ENCODE peak calls at places on chromosomes 4 and X, in six cellular contexts. E, L, W, N, R and O are unnamed samples.

GRCh38 chrX:150018931-150019331 is 80.6 kb upstream of the EOLA2 start:
- DNase-seq in E (no peak), L (peak), W (no peak), N (no peak), R (no peak), O (no peak)

GRCh38 chr4:4969298-4969697 is 50.0 kb downstream of the CYTL1 start:
- DNase-seq in E (no peak), L (no peak), W (no peak), N (peak), R (no peak), O (no peak)

GRCh38 chr4:146243141-146243882 is 29.0 kb downstream of the REELD1 start:
- DNase-seq in E (no peak), L (no peak), W (no peak), N (peak), R (peak), O (peak)

GRCh38 chr4:4651811-4652609 is 110.2 kb upstream of the STX18 start:
- DNase-seq in E (no peak), L (no peak), W (no peak), N (no peak), R (no peak), O (no peak)

GRCh38 chrX:9569875-9570274 is 105.0 kb downstream of the TBL1X start:
- DNase-seq in E (no peak), L (no peak), W (no peak), N (no peak), R (no peak), O (no peak)

GRCh38 chr4:102501176-102501634 is at the start of gene NFKB1:
- DNase-seq in E (peak), L (peak), W (peak), N (peak), R (peak), O (peak)

GRCh38 chr4:74230902-74231499 is 73.1 kb downstream of the MTHFD2L start:
- DNase-seq in E (peak), L (no peak), W (peak), N (peak), R (no peak), O (no peak)

GRCh38 chr4:157185363-157185762 is 35.2 kb upstream of the GRIA2 start:
- DNase-seq in E (no peak), L (no peak), W (no peak), N (no peak), R (no peak), O (no peak)

GRCh38 chrX:150736478-150736877 is 43.3 kb downstream of the MTMR1 start:
- DNase-seq in E (no peak), L (no peak), W (no peak), N (no peak), R (no peak), O (no peak)

GRCh38 chrX:68060506-68061205 is 372.6 kb downstream of the OPHN1 start:
- DNase-seq in E (no peak), L (no peak), W (no peak), N (no peak), R (no peak), O (no peak)

GRCh38 chrX:48498374-48498809 is 10.4 kb upstream of the PORCN start:
- DNase-seq in E (no peak), L (no peak), W (peak), N (no peak), R (no peak), O (no peak)

GRCh38 chr4:130600706-130601105 is 1504.8 kb downstream of the C4orf33 start:
- DNase-seq in E (no peak), L (no peak), W (no peak), N (no peak), R (no peak), O (no peak)

GRCh38 chrX:40700640-40701342 is 34.6 kb downstream of the MED14 start:
- DNase-seq in E (no peak), L (no peak), W (no peak), N (no peak), R (no peak), O (no peak)

GRCh38 chrX:24672701-24673190 is 21.0 kb upstream of the POLA1 start:
- DNase-seq in E (no peak), L (peak), W (no peak), N (no peak), R (peak), O (no peak)

GRCh38 chr4:80261989-80262600 is 4.4 kb upstream of the FGF5 start:
- DNase-seq in E (no peak), L (no peak), W (no peak), N (no peak), R (no peak), O (no peak)

GRCh38 chr4:80265571-80266266 is 745 bp upstream of the FGF5 start:
- DNase-seq in E (no peak), L (no peak), W (peak), N (no peak), R (peak), O (no peak)

GRCh38 chr4:80264352-80264647 is 2.2 kb upstream of the FGF5 start:
- DNase-seq in E (no peak), L (no peak), W (no peak), N (no peak), R (no peak), O (no peak)

GRCh38 chr4:80264825-80265224 is 1.6 kb upstream of the FGF5 start:
- DNase-seq in E (no peak), L (no peak), W (no peak), N (no peak), R (no peak), O (no peak)

GRCh38 chr4:80263541-80264351 is 2.7 kb upstream of the FGF5 start:
- DNase-seq in E (no peak), L (no peak), W (no peak), N (no peak), R (no peak), O (no peak)
- H3K4me3 ChIP-seq in E (no peak), L (no peak), W (no peak), N (no peak), R (no peak), O (no peak)

DNA sequence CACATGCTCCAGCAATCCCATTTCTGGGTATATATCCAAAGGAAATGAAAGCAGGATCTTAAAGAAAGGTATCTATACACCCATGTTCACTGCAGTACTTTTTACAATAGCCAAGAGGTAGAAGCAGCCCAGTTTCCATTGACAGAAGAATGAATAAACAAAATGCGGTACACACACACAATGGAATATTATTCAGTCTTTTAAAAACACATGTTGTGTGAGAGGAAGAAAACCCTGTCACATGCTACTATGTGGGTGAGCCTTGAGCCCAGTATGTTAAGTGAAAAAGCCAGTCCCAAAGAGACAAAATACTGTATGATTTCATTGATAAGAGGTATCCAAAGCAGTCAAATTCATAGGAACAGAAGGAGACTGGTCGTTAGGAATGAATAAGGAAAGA is 6.3 kb downstream of the ANXA3 start:
- DNase-seq in E (no peak), L (no peak), W (no peak), N (no peak), R (no peak), O (no peak)
- H3K4me3 ChIP-seq in E (no peak), L (no peak), W (no peak), N (no peak), R (no peak), O (no peak)

GRCh38 chr4:10118355-10119004 is 1.9 kb upstream of the WDR1 start:
- DNase-seq in E (no peak), L (no peak), W (no peak), N (no peak), R (no peak), O (no peak)
- H3K4me3 ChIP-seq in E (no peak), L (no peak), W (no peak), N (no peak), R (no peak), O (peak)

GRCh38 chr4:40918330-40918729 is 168.6 kb downstream of the NSUN7 start:
- DNase-seq in E (peak), L (no peak), W (no peak), N (peak), R (no peak), O (no peak)

GRCh38 chr4:40915318-40916217 is 165.8 kb downstream of the NSUN7 start:
- DNase-seq in E (no peak), L (no peak), W (no peak), N (no peak), R (no peak), O (no peak)

GRCh38 chr4:40912455-40913055 is 162.8 kb downstream of the NSUN7 start:
- DNase-seq in E (no peak), L (no peak), W (no peak), N (no peak), R (peak), O (no peak)

GRCh38 chr4:40916880-40917279 is 167.1 kb downstream of the NSUN7 start:
- DNase-seq in E (peak), L (peak), W (no peak), N (no peak), R (peak), O (no peak)

GRCh38 chr4:40916218-40916555 is 166.4 kb downstream of the NSUN7 start:
- DNase-seq in E (no peak), L (no peak), W (no peak), N (peak), R (no peak), O (no peak)
- H3K4me3 ChIP-seq in E (no peak), L (no peak), W (no peak), N (no peak), R (no peak), O (no peak)

DNA sequence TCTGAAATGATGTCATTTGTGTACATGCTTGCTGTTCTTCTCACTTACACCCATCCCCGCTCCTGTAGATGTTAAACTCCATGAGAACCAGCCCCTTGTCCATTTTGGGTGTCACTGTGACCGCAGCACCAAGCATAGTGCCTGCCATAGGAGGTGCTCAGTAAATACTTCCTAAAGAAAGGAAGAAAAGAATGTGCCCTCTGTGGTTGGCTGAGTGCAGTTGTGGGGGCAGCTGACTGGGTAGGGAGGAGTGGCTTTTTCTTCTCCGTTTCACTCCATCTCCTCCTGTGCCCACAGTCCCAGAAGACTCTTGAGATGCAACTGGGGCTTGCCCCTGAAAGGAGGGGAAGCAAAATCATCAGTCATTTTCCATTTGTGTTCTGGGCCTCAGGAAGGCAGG is 25.5 kb downstream of the PHEX start:
- DNase-seq in E (no peak), L (no peak), W (no peak), N (no peak), R (no peak), O (peak)
- H3K4me3 ChIP-seq in E (no peak), L (no peak), W (no peak), N (no peak), R (no peak), O (no peak)

DNA sequence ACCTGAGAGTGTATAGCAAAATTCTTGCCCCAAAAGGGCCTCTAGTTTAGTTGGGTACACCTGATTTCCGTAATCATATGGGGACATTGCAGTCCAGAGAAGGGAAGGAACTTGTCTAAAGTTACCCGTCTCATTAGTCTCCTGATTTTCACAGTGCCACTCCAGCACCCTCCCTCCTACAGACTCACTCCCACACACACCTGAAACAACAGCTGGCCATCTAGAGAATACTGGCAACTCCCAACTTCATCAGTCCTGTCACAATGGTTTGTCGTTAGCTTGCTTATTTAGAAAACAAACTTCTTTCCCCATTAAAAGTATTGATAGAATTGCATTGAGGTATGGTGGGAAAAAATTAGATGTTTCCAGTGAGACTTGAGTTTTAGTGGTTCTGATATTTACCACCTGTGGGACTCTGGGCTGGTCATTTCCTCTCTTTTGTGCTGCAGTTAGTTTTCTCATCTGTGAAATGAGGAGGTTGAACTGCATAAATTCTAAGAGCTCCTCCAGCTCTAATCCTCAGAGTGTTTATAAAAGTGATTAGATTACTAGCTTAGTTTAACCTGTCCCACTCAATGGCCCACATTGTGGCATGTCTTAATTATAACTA is 1.7 kb downstream of the IL13RA1 start:
- DNase-seq in E (no peak), L (no peak), W (no peak), N (no peak), R (no peak), O (no peak)
- H3K4me3 ChIP-seq in E (peak), L (peak), W (no peak), N (peak), R (peak), O (no peak)